ENCODE peak calls at places on chromosome 21, in eight cellular contexts. E is stimulated activated CD4-positive, alpha-beta T cell treated with anti-CD3 and anti-CD28 coated beads, Interleukin-2, amount 100 ng/mL, for 48 hours; W is hepatic stellate cell; V is CD8-positive, alpha-beta memory T cell; P is NCI-H2227 treated with DMSO at 0.1 percent for 48 hours; A is iris pigment epithelial cell; Q is activated T-helper 1 cell treated with Interleukin-2 at 50 U/mL for 16 hours; J is HuH-7. N is an unnamed sample.

GRCh38 chr21:45607021-45607921 is 36.3 kb upstream of the PCBP3 start:
- DNase-seq in E (peak), W (no peak), V (no peak), P (no peak), A (peak), Q (peak), J (no peak), N (peak)

GRCh38 chr21:34367320-34367935 is 3.6 kb downstream of the KCNE2 start:
- DNase-seq in E (peak), W (peak), V (no peak), P (peak), A (peak), Q (no peak), J (peak), N (peak)

GRCh38 chr21:44084496-44085241 is 22.5 kb upstream of the PWP2 start:
- DNase-seq in E (no peak), W (no peak), V (peak), P (no peak), A (no peak), Q (no peak), J (no peak), N (no peak)

GRCh38 chr21:31446206-31446900 is 102.3 kb upstream of the TIAM1 start:
- DNase-seq in E (no peak), W (no peak), V (peak), P (no peak), A (no peak), Q (peak), J (no peak), N (peak)

GRCh38 chr21:46118305-46118870 is 20.5 kb downstream of the COL6A2 start:
- DNase-seq in E (no peak), W (no peak), V (no peak), P (no peak), A (no peak), Q (no peak), J (no peak), N (no peak)

GRCh38 chr21:42001781-42002180 is 8.4 kb downstream of the ZBTB21 start:
- DNase-seq in E (no peak), W (no peak), V (no peak), P (no peak), A (no peak), Q (no peak), J (no peak), N (no peak)

GRCh38 chr21:42302292-42302650 is 12.9 kb downstream of the TFF3 start:
- DNase-seq in E (no peak), W (no peak), V (no peak), P (no peak), A (no peak), Q (no peak), J (no peak), N (no peak)

GRCh38 chr21:44875341-44875740 is 1.9 kb upstream of the PTTG1IP start:
- DNase-seq in E (no peak), W (no peak), V (no peak), P (no peak), A (peak), Q (no peak), J (peak), N (no peak)

GRCh38 chr21:34912022-34912933 is 136.8 kb downstream of the RUNX1 start:
- DNase-seq in E (no peak), W (no peak), V (no peak), P (no peak), A (no peak), Q (no peak), J (no peak), N (no peak)

GRCh38 chr21:32382108-32382601 is 10.7 kb downstream of the URB1 start:
- DNase-seq in E (no peak), W (peak), V (no peak), P (no peak), A (peak), Q (no peak), J (no peak), N (no peak)

GRCh38 chr21:26715878-26716506 is 129.2 kb downstream of the ADAMTS1 start:
- DNase-seq in E (peak), W (peak), V (no peak), P (no peak), A (peak), Q (no peak), J (peak), N (no peak)

GRCh38 chr21:31560479-31560878 is 99.0 kb upstream of the SOD1 start:
- DNase-seq in E (no peak), W (no peak), V (no peak), P (no peak), A (no peak), Q (no peak), J (no peak), N (no peak)

GRCh38 chr21:43318841-43319781 is 107.8 kb downstream of the SIK1 start:
- DNase-seq in E (no peak), W (peak), V (no peak), P (peak), A (peak), Q (no peak), J (no peak), N (no peak)

GRCh38 chr21:36388835-36389234 is 3.6 kb downstream of the CHAF1B start:
- DNase-seq in E (no peak), W (no peak), V (no peak), P (no peak), A (peak), Q (no peak), J (no peak), N (no peak)

GRCh38 chr21:32131960-32132359 is 146.9 kb downstream of the MIS18A start:
- DNase-seq in E (no peak), W (no peak), V (no peak), P (no peak), A (peak), Q (no peak), J (no peak), N (no peak)

GRCh38 chr21:31265293-31265692 is 78.8 kb downstream of the TIAM1 start:
- DNase-seq in E (no peak), W (no peak), V (no peak), P (no peak), A (no peak), Q (no peak), J (no peak), N (no peak)

GRCh38 chr21:15005391-15005790 is 59.4 kb downstream of the NRIP1 start:
- DNase-seq in E (no peak), W (no peak), V (peak), P (no peak), A (peak), Q (no peak), J (no peak), N (no peak)

GRCh38 chr21:38660333-38661295 is 145.1 kb upstream of the ETS2 start:
- DNase-seq in E (peak), W (no peak), V (no peak), P (no peak), A (no peak), Q (no peak), J (no peak), N (no peak)

GRCh38 chr21:46150491-46151121 is 4.8 kb downstream of the FTCD start:
- DNase-seq in E (no peak), W (no peak), V (no peak), P (no peak), A (no peak), Q (no peak), J (no peak), N (no peak)

GRCh38 chr21:27519357-27519756 is 552.5 kb upstream of the ADAMTS5 start:
- DNase-seq in E (no peak), W (peak), V (no peak), P (no peak), A (peak), Q (no peak), J (no peak), N (no peak)

GRCh38 chr21:34845521-34846213 is 176.9 kb downstream of the CLIC6 start:
- DNase-seq in E (peak), W (peak), V (peak), P (no peak), A (peak), Q (no peak), J (peak), N (no peak)

GRCh38 chr21:35006771-35007170 is 42.3 kb downstream of the RUNX1 start:
- DNase-seq in E (no peak), W (no peak), V (no peak), P (no peak), A (no peak), Q (no peak), J (no peak), N (no peak)

GRCh38 chr21:25573409-25574206 is 33.7 kb downstream of the MRPL39 start:
- DNase-seq in E (no peak), W (peak), V (peak), P (no peak), A (peak), Q (no peak), J (no peak), N (peak)

GRCh38 chr21:38486221-38486620 is 12.1 kb downstream of the ERG start:
- DNase-seq in E (no peak), W (no peak), V (no peak), P (no peak), A (peak), Q (no peak), J (no peak), N (no peak)